ENCODE peak calls at places on chromosomes 4 and X, in ten cellular contexts. N is GM20000, D is left ventricle myocardium inferior, B is neural crest cell, E is Panc1, O is ovary, L is PC-9, G is epithelial cell of esophagus, M is psoas muscle, Z is BE2C. A is an unnamed sample.

GRCh38 chr4:5142726-5143125 is 91.4 kb downstream of the STK32B start:
- DNase-seq in N (no peak), D (no peak), B (no peak), E (no peak), O (no peak), L (no peak), G (peak), M (no peak), Z (peak), A (no peak)

GRCh38 chr4:97370581-97370980 is 772.7 kb downstream of the STPG2 start:
- DNase-seq in N (no peak), D (no peak), B (no peak), E (no peak), O (no peak), L (no peak), G (peak), M (no peak), Z (peak), A (no peak)

GRCh38 chr4:80798082-80798481 is 232.4 kb upstream of the BMP3 start:
- DNase-seq in N (no peak), D (no peak), B (no peak), E (no peak), O (no peak), L (no peak), G (peak), M (no peak), Z (no peak), A (no peak)

GRCh38 chr4:171308661-171309060 is 504.5 kb upstream of the GALNTL6 start:
- DNase-seq in N (no peak), D (no peak), B (no peak), E (no peak), O (no peak), L (no peak), G (no peak), M (no peak), Z (no peak), A (no peak)

GRCh38 chr4:184287697-184288255 is 70.1 kb upstream of the ENPP6 start:
- DNase-seq in N (no peak), D (no peak), B (no peak), E (no peak), O (no peak), L (peak), G (peak), M (no peak), Z (no peak), A (no peak)

GRCh38 chr4:80078361-80079092 is 5.5 kb upstream of the ANTXR2 start:
- DNase-seq in N (no peak), D (no peak), B (no peak), E (no peak), O (no peak), L (no peak), G (peak), M (no peak), Z (no peak), A (no peak)

GRCh38 chr4:8079916-8080753 is 78.5 kb downstream of the ABLIM2 start:
- DNase-seq in N (no peak), D (peak), B (no peak), E (no peak), O (no peak), L (no peak), G (no peak), M (peak), Z (peak), A (no peak)

GRCh38 chr4:1448589-1449420 is 42.6 kb upstream of the NKX1-1 start:
- DNase-seq in N (no peak), D (no peak), B (no peak), E (no peak), O (no peak), L (no peak), G (no peak), M (no peak), Z (no peak), A (no peak)

GRCh38 chr4:4720671-4721070 is 138.8 kb upstream of the MSX1 start:
- DNase-seq in N (no peak), D (no peak), B (no peak), E (no peak), O (no peak), L (no peak), G (no peak), M (no peak), Z (peak), A (no peak)

GRCh38 chr4:47215759-47216158 is 184.4 kb downstream of the GABRB1 start:
- DNase-seq in N (no peak), D (no peak), B (no peak), E (no peak), O (no peak), L (no peak), G (no peak), M (no peak), Z (no peak), A (no peak)

GRCh38 chr4:153112071-153112460 is 92.2 kb upstream of the TRIM2 start:
- DNase-seq in N (no peak), D (no peak), B (no peak), E (no peak), O (no peak), L (no peak), G (no peak), M (no peak), Z (peak), A (no peak)

GRCh38 chr4:147640331-147640730 is 23.1 kb downstream of the TMEM184C start:
- DNase-seq in N (no peak), D (no peak), B (no peak), E (no peak), O (no peak), L (no peak), G (no peak), M (no peak), Z (no peak), A (no peak)

GRCh38 chrX:108610141-108610540 is 126.2 kb downstream of the IRS4 start:
- DNase-seq in N (no peak), D (no peak), B (no peak), E (no peak), O (no peak), L (no peak), G (no peak), M (no peak), Z (no peak), A (no peak)

GRCh38 chr4:4792516-4792915 is 66.9 kb upstream of the MSX1 start:
- DNase-seq in N (no peak), D (no peak), B (no peak), E (no peak), O (no peak), L (no peak), G (no peak), M (no peak), Z (no peak), A (no peak)

GRCh38 chrX:10032147-10032546 is 65.0 kb downstream of the CLDN34 start:
- DNase-seq in N (no peak), D (no peak), B (no peak), E (no peak), O (no peak), L (no peak), G (no peak), M (no peak), Z (no peak), A (no peak)

GRCh38 chr4:7691061-7691460 is 248.6 kb downstream of the AFAP1 start:
- DNase-seq in N (no peak), D (no peak), B (no peak), E (no peak), O (no peak), L (no peak), G (no peak), M (no peak), Z (no peak), A (no peak)

GRCh38 chr4:127049506-127049905 is 583.3 kb upstream of the INTU start:
- DNase-seq in N (no peak), D (no peak), B (no peak), E (no peak), O (no peak), L (no peak), G (peak), M (no peak), Z (no peak), A (no peak)

GRCh38 chrX:129360175-129360574 is 163.1 kb downstream of the SMARCA1 start:
- DNase-seq in N (peak), D (no peak), B (peak), E (peak), O (no peak), L (peak), G (peak), M (no peak), Z (peak), A (peak)
- TF ChIP-seq CTCF in N (peak), D (peak), B (peak), E (peak), O (no peak), L (peak), G (peak), M (peak), Z (peak), A (peak)

GRCh38 chrX:12379666-12380065 is 241.4 kb downstream of the FRMPD4 start:
- DNase-seq in N (no peak), D (no peak), B (no peak), E (no peak), O (no peak), L (no peak), G (peak), M (no peak), Z (no peak), A (no peak)

GRCh38 chrX:12378263-12378662 is 240.0 kb downstream of the FRMPD4 start:
- DNase-seq in N (no peak), D (no peak), B (no peak), E (no peak), O (no peak), L (no peak), G (no peak), M (no peak), Z (no peak), A (no peak)

GRCh38 chrX:12378706-12379105 is 240.4 kb downstream of the FRMPD4 start:
- DNase-seq in N (no peak), D (no peak), B (no peak), E (no peak), O (no peak), L (no peak), G (no peak), M (no peak), Z (no peak), A (no peak)

DNA sequence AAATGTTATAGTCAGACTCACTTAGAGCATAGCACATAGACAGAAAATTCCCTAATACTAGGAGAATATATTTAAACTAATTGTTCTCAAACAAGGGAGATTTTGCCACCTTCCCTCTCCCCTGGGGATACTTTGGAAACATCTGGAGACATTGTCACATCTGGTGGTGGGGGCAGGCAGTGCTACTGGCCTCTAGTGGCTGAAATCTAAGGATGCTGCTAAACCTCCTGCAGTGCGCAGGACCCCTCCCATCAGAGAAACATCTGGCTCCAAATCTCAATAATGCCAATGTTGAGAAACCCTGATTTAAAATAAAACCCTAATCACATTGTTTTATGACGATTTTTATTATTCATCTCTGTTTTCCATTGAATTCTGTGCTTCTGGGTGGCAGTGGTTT is 244.9 kb downstream of the FRMPD4 start:
- DNase-seq in N (no peak), D (no peak), B (no peak), E (no peak), O (no peak), L (no peak), G (no peak), M (no peak), Z (no peak), A (no peak)
- TF ChIP-seq CTCF in N (no peak), D (no peak), B (peak), E (peak), O (no peak), L (peak), G (peak), M (no peak), Z (peak), A (no peak)

DNA sequence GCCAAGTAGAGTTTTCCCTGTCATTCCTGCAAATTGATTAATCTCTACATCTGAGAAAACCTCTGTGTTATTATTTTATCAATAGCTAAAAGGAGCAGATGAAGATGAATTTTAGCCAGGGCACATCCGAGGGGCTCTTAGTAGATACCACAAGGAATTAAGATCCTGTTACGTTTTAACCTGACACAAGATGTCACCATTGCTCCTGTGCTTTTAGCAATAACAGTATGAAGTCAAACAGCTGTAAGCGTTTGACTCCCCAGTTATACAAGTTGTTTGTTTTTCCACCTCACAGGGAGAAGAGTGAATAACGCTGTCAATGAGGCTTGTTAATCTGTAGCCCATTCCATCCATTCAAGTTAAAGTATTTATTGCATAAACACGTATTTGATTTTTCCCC is 76.0 kb upstream of the AP1S2 start:
- DNase-seq in N (peak), D (no peak), B (no peak), E (no peak), O (no peak), L (no peak), G (peak), M (no peak), Z (no peak), A (no peak)
- TF ChIP-seq CTCF in N (no peak), D (peak), B (peak), E (no peak), O (no peak), L (peak), G (peak), M (peak), Z (peak), A (peak)

GRCh38 chrX:55524487-55524886 is 34.8 kb upstream of the USP51 start:
- DNase-seq in N (no peak), D (no peak), B (no peak), E (no peak), O (no peak), L (no peak), G (peak), M (no peak), Z (no peak), A (no peak)
- TF ChIP-seq CTCF in N (no peak), D (peak), B (no peak), E (peak), O (no peak), L (no peak), G (no peak), M (no peak), Z (no peak), A (no peak)

GRCh38 chr4:74042681-74043080 is 4.2 kb upstream of the CXCL3 start:
- DNase-seq in N (no peak), D (no peak), B (no peak), E (no peak), O (no peak), L (no peak), G (no peak), M (no peak), Z (no peak), A (no peak)
- TF ChIP-seq CTCF in N (no peak), D (no peak), B (no peak), E (no peak), O (no peak), L (no peak), G (peak), M (no peak), Z (no peak), A (no peak)

DNA sequence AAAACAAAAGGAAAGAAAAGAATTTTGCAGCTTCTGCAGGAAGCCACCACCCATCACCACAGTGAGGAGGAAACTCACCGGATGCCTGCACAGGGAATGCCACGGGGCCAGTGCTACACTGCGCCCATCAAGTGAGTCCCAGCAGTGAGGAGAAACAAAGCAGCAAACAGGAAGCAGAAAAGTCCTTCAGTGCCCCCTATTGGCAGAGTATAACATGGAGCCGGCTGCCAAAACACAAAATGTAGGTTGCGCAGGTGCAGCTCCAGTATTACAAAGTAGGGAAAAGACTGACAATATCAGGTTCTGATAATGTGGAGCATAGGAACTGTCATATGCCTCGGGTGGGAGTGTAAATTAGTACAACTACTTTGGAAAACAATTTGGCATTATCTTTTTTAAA is 23.3 kb upstream of the SCML2 start:
- DNase-seq in N (peak), D (no peak), B (peak), E (no peak), O (no peak), L (peak), G (peak), M (no peak), Z (peak), A (no peak)
- TF ChIP-seq CTCF in N (no peak), D (peak), B (peak), E (peak), O (no peak), L (peak), G (peak), M (peak), Z (peak), A (peak)

A was measured in D721Med.